ENCODE peak calls at places on chromosomes 13 and 19, in eight cellular contexts. Y is fibroblast of lung, U is thoracic aorta, N is lower leg skin, W is pancreas, S is AG09309, Q is astrocyte of the spinal cord, B is gastrocnemius medialis. M is an unnamed sample.

GRCh38 chr13:65971541-65971940 is 1258.6 kb downstream of the PCDH9 start:
- DNase-seq in Q (no peak), S (no peak), U (no peak), Y (no peak), B (no peak), W (no peak), N (no peak), M (no peak)

GRCh38 chr19:15276620-15277019 is 44.4 kb upstream of the EPHX3 start:
- DNase-seq in U (no peak), Y (no peak), N (no peak), Q (no peak), S (no peak), W (no peak), B (peak), M (no peak)

GRCh38 chr19:32599736-32600157 is 18.8 kb downstream of the PDCD5 start:
- DNase-seq in B (no peak), U (no peak), Y (peak), N (no peak), W (no peak), S (peak), Q (peak), M (peak)

GRCh38 chr13:109744512-109745051 is 41.8 kb downstream of the IRS2 start:
- DNase-seq in U (no peak), S (no peak), N (no peak), Y (peak), W (no peak), B (no peak), Q (peak), M (peak)

GRCh38 chr13:112842343-112842856 is 126.6 kb upstream of the MCF2L start:
- DNase-seq in W (no peak), U (no peak), B (peak), S (no peak), Y (no peak), N (no peak), Q (peak), M (peak)

GRCh38 chr13:109301711-109302110 is 484.7 kb downstream of the IRS2 start:
- DNase-seq in U (no peak), N (no peak), S (no peak), B (no peak), Y (no peak), Q (no peak), W (no peak), M (no peak)

GRCh38 chr13:49444517-49445395 is 682 bp downstream of the SETDB2 start:
- DNase-seq in S (no peak), N (peak), Y (peak), Q (peak), B (no peak), W (no peak), U (no peak), M (peak)

GRCh38 chr19:9039728-9040127 is 29.5 kb upstream of the MUC16 start:
- DNase-seq in U (no peak), Q (no peak), S (no peak), B (no peak), N (no peak), W (no peak), Y (no peak), M (no peak)

GRCh38 chr19:19552811-19553210 is 14.7 kb downstream of the CILP2 start:
- DNase-seq in Q (no peak), Y (peak), W (no peak), B (no peak), N (no peak), S (no peak), U (no peak), M (peak)

GRCh38 chr19:15210323-15210774 is 9.6 kb upstream of the NOTCH3 start:
- DNase-seq in Q (no peak), W (no peak), Y (peak), N (no peak), S (peak), U (peak), B (peak), M (peak)

DNA sequence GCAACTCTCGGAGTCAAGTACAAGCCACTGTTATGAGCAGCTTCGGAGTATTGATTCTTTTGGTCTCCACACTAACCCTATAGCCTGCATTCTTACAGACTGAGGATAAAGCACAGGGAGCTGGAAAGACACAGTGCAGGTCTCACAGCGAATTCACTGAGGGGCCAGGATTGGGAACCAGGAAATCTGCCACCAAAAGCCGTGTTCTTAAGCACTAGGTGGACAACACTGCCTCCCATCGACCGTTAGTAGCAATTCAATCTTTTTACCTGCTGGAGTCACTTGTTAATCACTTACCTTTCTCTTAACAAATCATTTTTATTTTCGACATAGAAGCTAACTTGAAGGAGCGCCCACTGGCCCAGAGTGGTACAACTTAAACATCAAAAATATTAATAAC is 6.3 kb downstream of the PMIS2 start:
- DNase-seq in B (no peak), W (no peak), Y (peak), U (no peak), Q (no peak), N (no peak), S (no peak), M (peak)
- TF ChIP-seq CTCF in B (no peak), W (peak), Y (peak), U (no peak), Q (peak), N (no peak), S (peak), M (peak)

GRCh38 chr19:56087647-56088346 is 33.3 kb downstream of the ZNF787 start:
- DNase-seq in N (no peak), B (no peak), U (no peak), Y (no peak), W (no peak), S (no peak), Q (no peak), M (no peak)
- H3K4me3 ChIP-seq in N (no peak), B (no peak), U (no peak), Y (no peak), W (no peak), S (no peak), Q (no peak), M (no peak)

GRCh38 chr19:10407102-10407501 is 3.8 kb upstream of the CDC37 start:
- DNase-seq in Y (no peak), B (no peak), S (no peak), U (no peak), W (no peak), Q (no peak), N (no peak), M (no peak)
- TF ChIP-seq CTCF in Y (no peak), B (no peak), S (no peak), U (no peak), W (no peak), Q (no peak), N (no peak), M (no peak)

GRCh38 chr19:35987571-35987896 is 7.5 kb upstream of the SDHAF1 start:
- DNase-seq in Q (no peak), Y (no peak), W (no peak), B (no peak), S (no peak), N (no peak), U (no peak), M (no peak)
- H3K4me3 ChIP-seq in Q (no peak), Y (no peak), W (peak), B (peak), S (no peak), N (no peak), U (peak), M (no peak)

M was measured in cardiac fibroblast.